ENCODE peak calls at places on chromosomes 6 and 20, in four cellular contexts. I is AG04450; M is hepatocyte; Y is CD4-positive, CD25-positive, alpha-beta regulatory T cell. U is an unnamed sample.

GRCh38 chr20:62595491-62595890 is 46.8 kb upstream of the SLCO4A1 start:
- DNase-seq in I (peak; percentile 11), M (peak; percentile 38), Y (no peak), U (no peak)

GRCh38 chr6:147204843-147205311 is 660 bp downstream of the STXBP5 start:
- DNase-seq in I (no peak), M (no peak), Y (no peak), U (no peak)

GRCh38 chr6:138517635-138518034 is 18.3 kb upstream of the NHSL1 start:
- DNase-seq in I (no peak), M (peak; percentile 26), Y (peak; percentile 31), U (no peak)

GRCh38 chr6:143620461-143620860 is 57.3 kb upstream of the PHACTR2 start:
- DNase-seq in I (no peak), M (peak; percentile 43), Y (no peak), U (peak; percentile 33)

GRCh38 chr6:113860165-113860955 is 3.2 kb downstream of the MARCKS start:
- DNase-seq in I (no peak), M (peak; percentile 48), Y (no peak), U (no peak)

GRCh38 chr6:33815854-33816253 is 12.1 kb upstream of the MLN start:
- DNase-seq in I (no peak), M (no peak), Y (no peak), U (no peak)

GRCh38 chr6:111763381-111763780 is 109.9 kb downstream of the FYN start:
- DNase-seq in I (no peak), M (no peak), Y (no peak), U (no peak)

GRCh38 chr20:5654557-5654956 is 95.6 kb upstream of the SHLD1 start:
- DNase-seq in I (peak; percentile 79), M (peak; percentile 65), Y (no peak), U (peak; percentile 88)

GRCh38 chr6:42017021-42017643 is 33.2 kb upstream of the TAF8 start:
- DNase-seq in I (peak; percentile 63), M (no peak), Y (no peak), U (peak; percentile 69)

GRCh38 chr20:57395111-57395959 is 4.1 kb downstream of the RBM38 start:
- DNase-seq in I (peak; percentile 8), M (no peak), Y (no peak), U (peak; percentile 23)

GRCh38 chr20:37575884-37576283 is 48.2 kb upstream of the BLCAP start:
- DNase-seq in I (no peak), M (no peak), Y (no peak), U (no peak)

GRCh38 chr6:143536461-143536865 is 24.9 kb upstream of the FUCA2 start:
- DNase-seq in I (no peak), M (no peak), Y (peak; percentile 32), U (no peak)

GRCh38 chr20:16397053-16397452 is 176.2 kb downstream of the KIF16B start:
- DNase-seq in I (no peak), M (peak; percentile 34), Y (no peak), U (peak; percentile 10)

GRCh38 chr6:37429352-37429750 is 3.7 kb upstream of the CMTR1 start:
- DNase-seq in I (no peak), M (no peak), Y (no peak), U (no peak)

GRCh38 chr6:11212625-11213024 is 19.8 kb downstream of the NEDD9 start:
- DNase-seq in I (no peak), M (no peak), Y (no peak), U (peak; percentile 65)

GRCh38 chr6:144285798-144286502 is 815 bp downstream of the UTRN start:
- DNase-seq in I (no peak), M (peak; percentile 66), Y (peak; percentile 8), U (no peak)

GRCh38 chr6:33015798-33016197 is 6.4 kb upstream of the HLA-DOA start:
- DNase-seq in I (no peak), M (no peak), Y (no peak), U (no peak)

GRCh38 chr6:139983555-139984276 is 609.3 kb upstream of the CITED2 start:
- DNase-seq in I (no peak), M (no peak), Y (no peak), U (peak; percentile 71)

GRCh38 chr6:28393912-28394662 is 5.5 kb downstream of the ZSCAN12 start:
- DNase-seq in I (no peak), M (peak; percentile 24), Y (no peak), U (no peak)

GRCh38 chr20:2236266-2236665 is 59.5 kb upstream of the TGM3 start:
- DNase-seq in I (no peak), M (no peak), Y (no peak), U (no peak)

GRCh38 chr6:16481680-16482079 is 243.3 kb downstream of the GMPR start:
- DNase-seq in I (no peak), M (no peak), Y (peak; percentile 65), U (no peak)

GRCh38 chr6:123838612-123839279 is 35.1 kb downstream of the NKAIN2 start:
- DNase-seq in I (no peak), M (no peak), Y (no peak), U (no peak)

GRCh38 chr6:129657433-129657832 is 52.5 kb downstream of the ARHGAP18 start:
- DNase-seq in I (no peak), M (no peak), Y (no peak), U (no peak)

GRCh38 chr6:401994-402640 is 10.6 kb downstream of the IRF4 start:
- DNase-seq in I (no peak), M (no peak), Y (no peak), U (no peak)

GRCh38 chr6:162798546-162798945 is 70.8 kb downstream of the PACRG start:
- DNase-seq in I (no peak), M (no peak), Y (no peak), U (no peak)
- H3K4me3 ChIP-seq in I (no peak overlapping the region), M (no peak overlapping the region), Y (no peak overlapping the region), U (no peak overlapping the region)

DNA sequence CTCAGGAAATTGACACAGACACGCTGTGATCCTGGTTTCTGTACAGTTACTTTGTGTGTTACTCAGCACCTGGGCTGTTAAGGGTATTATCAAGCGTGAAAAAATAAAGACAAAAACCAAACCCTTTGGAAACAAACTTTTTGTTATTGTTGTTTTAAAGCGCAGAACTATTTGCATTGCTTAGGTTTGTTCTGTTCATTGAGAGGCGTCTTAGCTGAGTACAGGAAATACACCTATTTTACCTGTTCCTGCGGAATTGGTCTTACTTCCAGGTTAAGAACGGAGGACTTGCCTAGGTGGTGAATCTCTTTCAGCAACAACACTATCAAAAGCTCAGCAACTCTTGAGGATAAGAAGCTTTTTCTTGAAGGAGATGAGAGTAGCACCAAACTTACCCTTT is 1.0 kb downstream of the FUT9 start:
- DNase-seq in I (no peak), M (no peak), Y (no peak), U (no peak)
- H3K4me3 ChIP-seq in I (no peak overlapping the region), M (no peak overlapping the region), Y (no peak overlapping the region), U (no peak overlapping the region)

GRCh38 chr20:31740656-31741323 is 1.7 kb downstream of the TPX2 start:
- DNase-seq in I (no peak), M (no peak), Y (no peak), U (no peak)
- H3K4me3 ChIP-seq in I (peak overlapping the region; percentile 97), M (no peak overlapping the region), Y (peak overlapping the region; percentile 90), U (peak overlapping the region; percentile 88)

GRCh38 chr6:117547688-117548621 is 54.4 kb downstream of the GOPC start:
- DNase-seq in I (no peak), M (no peak), Y (peak; percentile 38), U (no peak)
- H3K4me3 ChIP-seq in I (peak overlapping the region; percentile 30), M (no peak overlapping the region), Y (peak overlapping the region; percentile 89), U (peak overlapping the region; percentile 42)

GRCh38 chr20:63893999-63894357 is 948 bp upstream of the DNAJC5 start:
- DNase-seq in I (no peak), M (no peak), Y (no peak), U (no peak)
- H3K4me3 ChIP-seq in I (peak overlapping the region; percentile 72), M (peak overlapping the region; percentile 4), Y (no peak overlapping the region), U (peak overlapping the region; percentile 53)

GRCh38 chr20:41047279-41047974 is 18.8 kb downstream of the TOP1 start:
- DNase-seq in I (no peak), M (no peak), Y (no peak), U (no peak)
- H3K4me3 ChIP-seq in I (peak overlapping the region; percentile 5), M (no peak overlapping the region), Y (peak overlapping the region; percentile 94), U (no peak overlapping the region)

GRCh38 chr20:21557246-21557982 is 43.5 kb upstream of the NKX2-2 start:
- DNase-seq in I (no peak), M (no peak), Y (peak; percentile 50), U (no peak)
- H3K4me3 ChIP-seq in I (no peak overlapping the region), M (no peak overlapping the region), Y (peak overlapping the region; percentile 96), U (no peak overlapping the region)

U was measured in skeletal muscle cell.